ENCODE peak calls at places on chromosomes 5 and 9, in six cellular contexts. X, B, P, S, N and A are unnamed samples.

GRCh38 chr9:1102010-1102712 is 52.0 kb downstream of the DMRT2 start:
- DNase-seq in N (no peak), P (no peak), X (no peak), S (no peak), B (no peak), A (no peak)

GRCh38 chr5:157743163-157744054 is at the start of gene LSM11:
- DNase-seq in P (peak), N (peak), S (peak), X (peak), B (peak), A (peak)

GRCh38 chr9:134885647-134886412 is 5.2 kb downstream of the FCN2 start:
- DNase-seq in P (no peak), N (no peak), X (no peak), B (no peak), S (no peak), A (no peak)

GRCh38 chr5:122844916-122845252 is 529 bp upstream of the SNX24 start:
- DNase-seq in X (peak), S (no peak), N (no peak), B (no peak), P (no peak), A (no peak)

GRCh38 chr5:76790632-76791290 is 28.1 kb upstream of the F2RL1 start:
- DNase-seq in N (no peak), X (no peak), B (no peak), S (no peak), P (peak), A (peak)

GRCh38 chr9:124297553-124297905 is 39.8 kb downstream of the NEK6 start:
- DNase-seq in N (no peak), X (no peak), S (no peak), P (peak), B (no peak), A (no peak)

GRCh38 chr9:83588256-83588655 is 34.7 kb upstream of the IDNK start:
- DNase-seq in S (no peak), P (no peak), N (no peak), B (no peak), X (no peak), A (no peak)

GRCh38 chr9:98795970-98796363 is 388 bp downstream of the ANKS6 start:
- DNase-seq in P (no peak), N (no peak), B (no peak), X (peak), S (peak), A (no peak)

GRCh38 chr5:141948812-141949211 is 9.2 kb downstream of the PCDH12 start:
- DNase-seq in S (no peak), N (no peak), P (no peak), X (no peak), B (no peak), A (no peak)

GRCh38 chr5:170737591-170737990 is 45.9 kb upstream of the GABRP start:
- DNase-seq in N (no peak), P (no peak), S (no peak), X (no peak), B (no peak), A (no peak)

GRCh38 chr9:8863886-8864881 is 1064.6 kb upstream of the DMAC1 start:
- DNase-seq in X (no peak), S (no peak), N (no peak), P (no peak), B (no peak), A (no peak)

GRCh38 chr9:37146372-37146771 is 26.0 kb downstream of the ZCCHC7 start:
- DNase-seq in S (peak), X (no peak), N (no peak), B (no peak), P (no peak), A (peak)